ENCODE peak calls at places on chromosomes 3 and 15, in nine cellular contexts. O is tibial nerve; L is testis; G is tibial artery; S is ovary; V is upper lobe of right lung; C is CD8-positive, alpha-beta memory T cell; E is HepG2; I is mucosa of descending colon. K is an unnamed sample. For H3K4me1 and H3K36me3, the result is how much of the 10 kb centered on the place peaks cover.

GRCh38 chr3:23075478-23075877 is 127.6 kb upstream of the UBE2E2 start:
- DNase-seq in O (no peak), L (no peak), G (no peak), S (no peak), V (no peak), C (no peak), E (no peak), I (no peak), K (no peak)

GRCh38 chr15:75149911-75150709 is 51.6 kb upstream of the C15orf39 start:
- DNase-seq in O (no peak), L (no peak), G (no peak), S (no peak), V (no peak), C (no peak), E (no peak), I (no peak), K (no peak)

GRCh38 chr15:41810651-41811431 is 17.1 kb upstream of the JMJD7 start:
- DNase-seq in O (no peak), L (no peak), G (no peak), S (no peak), V (no peak), C (no peak), E (no peak), I (no peak), K (no peak)

GRCh38 chr15:70234256-70234965 is 136.7 kb upstream of the TLE3 start:
- DNase-seq in O (no peak), L (no peak), G (no peak), S (no peak), V (no peak), C (no peak), E (no peak), I (no peak), K (no peak)

GRCh38 chr15:93111451-93111850 is 22.4 kb upstream of the RGMA start:
- DNase-seq in O (no peak), L (no peak), G (no peak), S (no peak), V (no peak), C (no peak), E (no peak), I (no peak), K (no peak)

GRCh38 chr15:88139936-88140335 is 116.6 kb downstream of the NTRK3 start:
- DNase-seq in O (no peak), L (no peak), G (no peak), S (no peak), V (no peak), C (no peak), E (no peak), I (no peak), K (no peak)

GRCh38 chr15:35495075-35495474 is 50.9 kb downstream of the DPH6 start:
- DNase-seq in O (no peak), L (no peak), G (no peak), S (no peak), V (no peak), C (no peak), E (no peak), I (no peak), K (no peak)

GRCh38 chr3:122892118-122892517 is 97.2 kb downstream of the SLC49A4 start:
- DNase-seq in O (no peak), L (no peak), G (no peak), S (no peak), V (no peak), C (no peak), E (no peak), I (no peak), K (no peak)

GRCh38 chr3:61858054-61858453 is 296.7 kb downstream of the PTPRG start:
- DNase-seq in O (no peak), L (no peak), G (no peak), S (no peak), V (no peak), C (no peak), E (no peak), I (no peak), K (peak)

GRCh38 chr3:67292356-67293225 is 294.5 kb downstream of the KBTBD8 start:
- DNase-seq in O (peak), L (no peak), G (peak), S (no peak), V (no peak), C (no peak), E (peak), I (no peak), K (no peak)

GRCh38 chr15:86439614-86440013 is 359.9 kb downstream of the AGBL1 start:
- DNase-seq in O (no peak), L (no peak), G (no peak), S (no peak), V (no peak), C (no peak), E (no peak), I (no peak), K (no peak)

GRCh38 chr3:105322570-105323273 is 44.0 kb upstream of the ALCAM start:
- DNase-seq in O (no peak), L (no peak), G (no peak), S (no peak), V (no peak), C (no peak), E (no peak), I (no peak), K (no peak)

GRCh38 chr3:102230057-102230456 is 204.8 kb upstream of the ZPLD1 start:
- DNase-seq in O (no peak), L (no peak), G (no peak), S (no peak), V (no peak), C (no peak), E (no peak), I (no peak), K (no peak)

GRCh38 chr15:67883228-67883773 is 43.5 kb upstream of the RNU6-1 start:
- DNase-seq in O (no peak), L (peak), G (no peak), S (no peak), V (no peak), C (no peak), E (no peak), I (no peak), K (no peak)

GRCh38 chr3:186538779-186539178 is 5.4 kb downstream of the CRYGS start:
- DNase-seq in O (no peak), L (no peak), G (no peak), S (no peak), V (no peak), C (no peak), E (no peak), I (no peak), K (no peak)

GRCh38 chr3:53065841-53066480 is 20.1 kb upstream of the SFMBT1 start:
- DNase-seq in O (no peak), L (no peak), G (no peak), S (no peak), V (no peak), C (no peak), E (no peak), I (no peak), K (no peak)

GRCh38 chr3:156472150-156472549 is 82.8 kb downstream of the SSR3 start:
- DNase-seq in O (no peak), L (no peak), G (no peak), S (no peak), V (no peak), C (no peak), E (no peak), I (no peak), K (no peak)

GRCh38 chr15:92653836-92654524 is 1.6 kb downstream of the FAM174B start:
- DNase-seq in O (no peak), L (peak), G (no peak), S (peak), V (no peak), C (no peak), E (peak), I (no peak), K (peak)

GRCh38 chr3:135138776-135139175 is 343.7 kb downstream of the EPHB1 start:
- DNase-seq in O (no peak), L (no peak), G (no peak), S (no peak), V (no peak), C (no peak), E (no peak), I (no peak), K (no peak)

GRCh38 chr15:37096878-37097568 is 3.3 kb downstream of the MEIS2 start:
- DNase-seq in O (no peak), L (no peak), G (no peak), S (no peak), V (no peak), C (no peak), E (no peak), I (no peak), K (no peak)

GRCh38 chr3:152175576-152175883 is 93.2 kb upstream of the MBNL1 start:
- DNase-seq in O (no peak), L (no peak), G (no peak), S (no peak), V (no peak), C (no peak), E (no peak), I (no peak), K (no peak)

GRCh38 chr15:48190932-48191573 is 412 bp upstream of the CTXN2 start:
- DNase-seq in O (peak), L (peak), G (peak), S (peak), V (peak), C (peak), E (peak), I (peak), K (peak)

GRCh38 chr15:89898628-89899302 is 5.0 kb upstream of the AP3S2 start:
- DNase-seq in O (no peak), L (peak), G (no peak), S (no peak), V (no peak), C (no peak), E (peak), I (peak), K (peak)

GRCh38 chr3:160757624-160758106 is 1.6 kb downstream of the PPM1L start:
- DNase-seq in O (no peak), L (no peak), G (no peak), S (no peak), V (no peak), C (no peak), E (no peak), I (no peak), K (no peak)

GRCh38 chr15:57866149-57866736 is 159.7 kb downstream of the POLR2M start:
- DNase-seq in O (peak), L (peak), G (peak), S (no peak), V (peak), C (no peak), E (peak), I (peak), K (peak)

GRCh38 chr3:194787072-194787471 is 101.4 kb downstream of the FAM43A start:
- DNase-seq in O (no peak), L (no peak), G (no peak), S (no peak), V (no peak), C (no peak), E (no peak), I (no peak), K (no peak)

GRCh38 chr3:87088984-87089841 is 98.3 kb upstream of the VGLL3 start:
- DNase-seq in O (peak), L (peak), G (peak), S (peak), V (peak), C (no peak), E (no peak), I (peak), K (peak)

GRCh38 chr3:157574580-157574979 is 71.4 kb upstream of the VEPH1 start:
- DNase-seq in O (no peak), L (no peak), G (no peak), S (no peak), V (no peak), C (no peak), E (no peak), I (no peak), K (no peak)

GRCh38 chr3:24288538-24289236 is 206.0 kb downstream of the THRB start:
- DNase-seq in O (no peak), L (no peak), G (peak), S (no peak), V (no peak), C (no peak), E (no peak), I (no peak), K (no peak)

GRCh38 chr15:95644476-95644875 is 686.0 kb upstream of the NR2F2 start:
- DNase-seq in O (no peak), L (no peak), G (no peak), S (no peak), V (no peak), C (no peak), E (no peak), I (no peak), K (no peak)

GRCh38 chr3:5057217-5057616 is 64.9 kb upstream of the ARL8B start:
- DNase-seq in O (no peak), L (no peak), G (no peak), S (no peak), V (no peak), C (no peak), E (no peak), I (no peak), K (no peak)

GRCh38 chr3:23272820-23273219 is 69.7 kb downstream of the UBE2E2 start:
- DNase-seq in O (no peak), L (no peak), G (no peak), S (no peak), V (no peak), C (no peak), E (no peak), I (no peak), K (no peak)

GRCh38 chr3:188184160-188184559 is 30.2 kb downstream of the LPP start:
- DNase-seq in O (no peak), L (no peak), G (no peak), S (no peak), V (no peak), C (no peak), E (no peak), I (no peak), K (no peak)

GRCh38 chr3:188185717-188186236 is 31.8 kb downstream of the LPP start:
- DNase-seq in O (no peak), L (peak), G (peak), S (no peak), V (no peak), C (no peak), E (peak), I (peak), K (peak)

GRCh38 chr3:188184649-188185048 is 30.7 kb downstream of the LPP start:
- DNase-seq in O (no peak), L (no peak), G (no peak), S (no peak), V (no peak), C (no peak), E (no peak), I (no peak), K (no peak)

GRCh38 chr3:188188911-188189310 is 35.0 kb downstream of the LPP start:
- DNase-seq in O (no peak), L (no peak), G (no peak), S (no peak), V (no peak), C (no peak), E (no peak), I (no peak), K (no peak)

DNA sequence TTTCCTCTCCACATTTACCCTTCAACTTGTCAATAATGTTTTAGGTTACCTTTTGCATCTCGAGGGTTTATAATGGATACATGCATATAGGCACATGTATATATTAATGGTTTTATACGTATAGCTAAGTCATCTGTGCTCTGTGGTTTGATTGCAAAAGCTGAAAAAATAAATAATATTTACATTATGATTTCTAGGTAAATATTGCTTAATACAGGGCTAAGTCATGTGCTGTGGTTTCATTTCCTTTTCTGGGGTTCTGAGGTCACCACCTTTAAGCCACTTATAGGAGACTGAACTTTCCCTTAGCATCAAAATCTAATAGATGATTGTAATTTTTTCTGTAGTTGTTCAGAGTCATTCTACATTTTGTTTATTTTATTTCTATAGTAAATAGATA is 33.1 kb downstream of the LPP start:
- DNase-seq in O (no peak), L (no peak), G (no peak), S (no peak), V (no peak), C (no peak), E (no peak), I (no peak), K (no peak)
- H3K4me1 ChIP-seq in O (under half), L (under half), G (under half), S (under half), V (under half), C (under half), E (half or more), I (under half), K (under half)

GRCh38 chr15:84821501-84822021 is 4.4 kb downstream of the ALPK3 start:
- DNase-seq in O (no peak), L (no peak), G (no peak), S (peak), V (peak), C (no peak), E (peak), I (no peak), K (no peak)

GRCh38 chr15:84818221-84819131 is 1.3 kb downstream of the ALPK3 start:
- DNase-seq in O (no peak), L (no peak), G (peak), S (no peak), V (peak), C (no peak), E (peak), I (no peak), K (no peak)

GRCh38 chr15:84817461-84818081 is 415 bp downstream of the ALPK3 start:
- DNase-seq in O (no peak), L (no peak), G (no peak), S (no peak), V (peak), C (no peak), E (no peak), I (no peak), K (no peak)

GRCh38 chr15:84819791-84820190 is 2.6 kb downstream of the ALPK3 start:
- DNase-seq in O (no peak), L (no peak), G (no peak), S (no peak), V (no peak), C (no peak), E (no peak), I (no peak), K (no peak)

GRCh38 chr15:84819291-84819768 is 2.2 kb downstream of the ALPK3 start:
- DNase-seq in O (no peak), L (no peak), G (no peak), S (no peak), V (peak), C (no peak), E (peak), I (no peak), K (no peak)
- H3K4me3 ChIP-seq in O (no peak), L (no peak), G (peak), S (no peak), V (no peak), C (no peak), E (no peak), I (no peak), K (no peak)

GRCh38 chr3:195863121-195864061 is 45.0 kb downstream of the TNK2 start:
- DNase-seq in O (peak), L (peak), G (peak), S (peak), V (peak), C (peak), E (peak), I (peak), K (peak)
- H3K36me3 ChIP-seq in O (under half), L (under half), G (under half), S (under half), V (under half), C (under half), E (under half), I (under half), K (under half)

GRCh38 chr3:71488882-71489281 is 94.6 kb downstream of the FOXP1 start:
- DNase-seq in O (no peak), L (no peak), G (no peak), S (no peak), V (no peak), C (no peak), E (no peak), I (no peak), K (no peak)
- H3K4me1 ChIP-seq in O (under half), L (under half), G (under half), S (under half), V (under half), C (half or more), E (under half), I (under half), K (under half)

GRCh38 chr3:136161516-136161915 is 34.6 kb downstream of the MSL2 start:
- DNase-seq in O (no peak), L (no peak), G (no peak), S (no peak), V (no peak), C (no peak), E (no peak), I (no peak), K (no peak)
- H3K4me3 ChIP-seq in O (no peak), L (no peak), G (no peak), S (no peak), V (no peak), C (no peak), E (no peak), I (no peak), K (no peak)

GRCh38 chr15:98943609-98944111 is 63.9 kb downstream of the PGPEP1L start:
- DNase-seq in O (peak), L (no peak), G (peak), S (no peak), V (no peak), C (no peak), E (no peak), I (no peak), K (peak)

GRCh38 chr15:98948456-98948855 is 59.1 kb downstream of the PGPEP1L start:
- DNase-seq in O (no peak), L (no peak), G (no peak), S (no peak), V (no peak), C (no peak), E (no peak), I (no peak), K (no peak)

GRCh38 chr15:98949624-98950023 is 58.0 kb downstream of the PGPEP1L start:
- DNase-seq in O (no peak), L (no peak), G (no peak), S (no peak), V (no peak), C (no peak), E (no peak), I (no peak), K (no peak)

GRCh38 chr15:98948941-98949340 is 58.7 kb downstream of the PGPEP1L start:
- DNase-seq in O (no peak), L (no peak), G (no peak), S (no peak), V (no peak), C (no peak), E (no peak), I (no peak), K (no peak)

GRCh38 chr15:98946301-98947255 is 61.0 kb downstream of the PGPEP1L start:
- DNase-seq in O (no peak), L (no peak), G (peak), S (no peak), V (no peak), C (no peak), E (no peak), I (no peak), K (no peak)
- H3K36me3 ChIP-seq in O (under half), L (under half), G (half or more), S (under half), V (under half), C (under half), E (half or more), I (under half), K (under half)

DNA sequence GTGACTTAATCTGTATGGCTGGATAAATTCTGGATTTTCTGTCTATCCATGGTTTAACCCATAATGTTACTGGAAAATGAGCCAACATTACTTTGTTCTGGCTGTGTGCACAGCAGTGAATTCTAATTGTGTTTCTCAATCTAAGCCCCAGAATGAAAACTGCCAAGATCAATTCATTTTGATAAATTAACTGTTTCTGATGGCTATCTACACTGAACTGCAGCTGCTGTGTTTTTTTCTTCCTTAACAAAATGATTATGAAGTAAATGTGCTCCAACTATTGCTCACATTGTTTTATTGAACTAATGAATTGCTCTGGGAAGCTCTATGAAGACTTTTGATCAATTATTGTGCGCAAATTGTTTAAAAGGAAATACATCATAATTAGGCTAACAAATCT is 35.7 kb upstream of the CPB1 start:
- DNase-seq in O (no peak), L (no peak), G (no peak), S (no peak), V (no peak), C (no peak), E (no peak), I (no peak), K (no peak)
- H3K4me1 ChIP-seq in O (under half), L (under half), G (under half), S (under half), V (under half), C (under half), E (under half), I (under half), K (under half)

GRCh38 chr15:72492733-72493132 is 18.6 kb downstream of the ARIH1 start:
- DNase-seq in O (no peak), L (no peak), G (no peak), S (no peak), V (no peak), C (no peak), E (no peak), I (no peak), K (no peak)

GRCh38 chr15:72488558-72488957 is 14.4 kb downstream of the ARIH1 start:
- DNase-seq in O (no peak), L (no peak), G (no peak), S (no peak), V (no peak), C (no peak), E (no peak), I (no peak), K (no peak)

GRCh38 chr15:72489943-72490554 is 15.9 kb downstream of the ARIH1 start:
- DNase-seq in O (no peak), L (no peak), G (no peak), S (no peak), V (no peak), C (no peak), E (no peak), I (no peak), K (no peak)

GRCh38 chr15:72493220-72493619 is 19.1 kb downstream of the ARIH1 start:
- DNase-seq in O (no peak), L (no peak), G (no peak), S (no peak), V (no peak), C (no peak), E (no peak), I (no peak), K (no peak)

DNA sequence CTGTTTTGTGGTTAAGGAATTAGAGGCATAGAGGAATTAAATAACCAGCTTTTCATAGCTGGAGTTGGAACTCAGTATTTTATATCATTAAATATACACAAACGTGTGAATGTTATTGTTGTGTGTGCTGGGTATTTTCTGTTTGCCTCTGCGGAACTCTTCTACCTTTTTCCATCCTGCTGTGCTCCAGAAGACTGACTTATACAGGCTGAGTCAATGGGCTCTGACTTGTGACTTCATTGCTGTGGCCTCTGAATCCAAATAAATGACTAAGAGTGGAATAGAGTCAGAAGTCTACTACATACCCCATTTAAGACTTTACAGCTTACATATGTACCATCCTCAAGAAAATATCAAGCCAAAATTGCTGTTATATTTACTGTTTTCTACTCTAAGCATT is 17.6 kb downstream of the ARIH1 start:
- DNase-seq in O (no peak), L (no peak), G (no peak), S (no peak), V (no peak), C (no peak), E (no peak), I (no peak), K (no peak)
- H3K4me3 ChIP-seq in O (no peak), L (no peak), G (no peak), S (no peak), V (no peak), C (no peak), E (no peak), I (no peak), K (no peak)